ENCODE peak calls at places on chromosomes 12 and 14, in ten cellular contexts. C is lung microvascular endothelial cell; E is CD8-positive, alpha-beta memory T cell; H is fibroblast of pulmonary artery; U is GM13976; G is head of caudate nucleus; L is non-pigmented ciliary epithelial cell; S is activated CD8-positive, alpha-beta memory T cell treated with anti-CD3 and anti-CD28 coated beads for 48 hours; I is stimulated activated CD8-positive, alpha-beta memory T cell treated with anti-CD3 and anti-CD28 coated beads, Interleukin-4, amount 100 ng/mL, for 1 hour; K is WERI-Rb-1. P is an unnamed sample.

GRCh38 chr14:103386632-103387329 is 1.6 kb downstream of the MARK3 start:
- DNase-seq in C (peak; percentile 44), E (no peak), H (peak; percentile 38), U (no peak), G (no peak), L (no peak), S (no peak), I (no peak), K (no peak), P (no peak)

GRCh38 chr12:59677857-59678256 is 82.0 kb downstream of the SLC16A7 start:
- DNase-seq in C (no peak), E (no peak), H (no peak), U (no peak), G (no peak), L (no peak), S (no peak), I (no peak), K (no peak), P (no peak)

GRCh38 chr12:116571089-116571488 is 11.9 kb downstream of the MAP1LC3B2 start:
- DNase-seq in C (no peak), E (no peak), H (no peak), U (no peak), G (no peak), L (no peak), S (no peak), I (no peak), K (no peak), P (no peak)

GRCh38 chr12:128073937-128074336 is 193.0 kb upstream of the TMEM132C start:
- DNase-seq in C (no peak), E (no peak), H (no peak), U (no peak), G (no peak), L (no peak), S (no peak), I (no peak), K (no peak), P (no peak)

GRCh38 chr12:54428050-54429013 is 9.3 kb upstream of the ITGA5 start:
- DNase-seq in C (peak; percentile 95), E (no peak), H (peak; percentile 66), U (no peak), G (no peak), L (no peak), S (no peak), I (no peak), K (no peak), P (no peak)

GRCh38 chr14:100293497-100294212 is 12.6 kb downstream of the SLC25A29 start:
- DNase-seq in C (no peak), E (no peak), H (no peak), U (no peak), G (no peak), L (no peak), S (no peak), I (no peak), K (no peak), P (no peak)

GRCh38 chr14:89215166-89215940 is 201.7 kb downstream of the FOXN3 start:
- DNase-seq in C (no peak), E (no peak), H (no peak), U (no peak), G (no peak), L (no peak), S (no peak), I (no peak), K (no peak), P (no peak)

GRCh38 chr14:80211143-80212024 is at the start of gene DIO2:
- DNase-seq in C (peak; percentile 13), E (no peak), H (peak; percentile 35), U (no peak), G (peak; percentile 77), L (no peak), S (no peak), I (no peak), K (no peak), P (peak; percentile 48)

GRCh38 chr14:71758198-71758955 is 173.9 kb upstream of the RGS6 start:
- DNase-seq in C (no peak), E (no peak), H (no peak), U (no peak), G (no peak), L (no peak), S (no peak), I (no peak), K (no peak), P (no peak)

GRCh38 chr14:99408971-99409289 is 71.7 kb downstream of the SETD3 start:
- DNase-seq in C (no peak), E (no peak), H (no peak), U (no peak), G (no peak), L (no peak), S (no peak), I (no peak), K (no peak), P (no peak)

GRCh38 chr14:53183611-53184010 is 30.5 kb upstream of the DDHD1 start:
- DNase-seq in C (no peak), E (no peak), H (no peak), U (no peak), G (no peak), L (no peak), S (no peak), I (no peak), K (no peak), P (no peak)

GRCh38 chr14:33676135-33676566 is 274.7 kb downstream of the EGLN3 start:
- DNase-seq in C (peak; percentile 20), E (no peak), H (peak; percentile 58), U (no peak), G (peak; percentile 63), L (no peak), S (no peak), I (no peak), K (peak; percentile 84), P (peak; percentile 48)

GRCh38 chr14:24426912-24427536 is 2.4 kb downstream of the CBLN3 start:
- DNase-seq in C (no peak), E (peak; percentile 29), H (no peak), U (no peak), G (no peak), L (no peak), S (no peak), I (no peak), K (peak; percentile 66), P (no peak)

GRCh38 chr12:125674554-125674953 is 609.3 kb downstream of the AACS start:
- DNase-seq in C (no peak), E (no peak), H (no peak), U (no peak), G (no peak), L (no peak), S (no peak), I (no peak), K (no peak), P (no peak)